ENCODE peak calls at places on chromosomes 1 and 21, in eight cellular contexts. J is aorta; M is thoracic aorta; C is GM12891; R is CD8-positive, alpha-beta memory T cell; B is CD4-positive, CD25-positive, alpha-beta regulatory T cell; Q is activated CD4-positive, alpha-beta T cell treated with anti-CD3 and anti-CD28 coated beads, Interleukin-2, amount 10 ng/mL, durations not matched to agents 7 days and 5 days; U is tibial artery. I is an unnamed sample.
A peak's percentile ranks its signal among the peaks of the same experiment; 100 is the strongest.

GRCh38 chr1:101453844-101454243 is 217.0 kb downstream of the S1PR1 start:
- DNase-seq in J (no peak), M (no peak), C (no peak), R (no peak), B (no peak), Q (no peak), U (no peak), I (no peak)

GRCh38 chr1:47876587-47876963 is 120.6 kb downstream of the TRABD2B start:
- DNase-seq in J (no peak), M (no peak), C (no peak), R (no peak), B (no peak), Q (no peak), U (no peak), I (no peak)

GRCh38 chr1:246176126-246177024 is 330.7 kb downstream of the SMYD3 start:
- DNase-seq in J (no peak), M (no peak), C (no peak), R (no peak), B (no peak), Q (no peak), U (no peak), I (no peak)

GRCh38 chr1:12548279-12549105 is 69.5 kb downstream of the DHRS3 start:
- DNase-seq in J (peak; percentile 58), M (no peak), C (no peak), R (no peak), B (no peak), Q (no peak), U (peak; percentile 67), I (no peak)

GRCh38 chr1:182087304-182087703 is 25.8 kb upstream of the ZNF648 start:
- DNase-seq in J (no peak), M (no peak), C (no peak), R (no peak), B (no peak), Q (peak; percentile 53), U (no peak), I (no peak)

GRCh38 chr1:183379951-183380350 is 38.2 kb downstream of the NMNAT2 start:
- DNase-seq in J (no peak), M (no peak), C (no peak), R (no peak), B (no peak), Q (no peak), U (no peak), I (no peak)

GRCh38 chr1:154751690-154752089 is 118.4 kb downstream of the KCNN3 start:
- DNase-seq in J (no peak), M (no peak), C (no peak), R (no peak), B (no peak), Q (no peak), U (no peak), I (no peak)

GRCh38 chr1:33455537-33456301 is 16.7 kb upstream of the ZSCAN20 start:
- DNase-seq in J (no peak), M (no peak), C (peak; percentile 51), R (peak; percentile 37), B (peak; percentile 11), Q (peak; percentile 70), U (peak; percentile 74), I (peak; percentile 80)

GRCh38 chr21:40393091-40393490 is 453.9 kb downstream of the DSCAM start:
- DNase-seq in J (no peak), M (no peak), C (no peak), R (no peak), B (no peak), Q (no peak), U (no peak), I (no peak)

GRCh38 chr1:47508900-47509488 is 71.2 kb downstream of the FOXD2 start:
- DNase-seq in J (no peak), M (no peak), C (no peak), R (no peak), B (no peak), Q (no peak), U (no peak), I (no peak)

GRCh38 chr1:185739967-185740366 is 5.8 kb downstream of the HMCN1 start:
- DNase-seq in J (no peak), M (no peak), C (no peak), R (no peak), B (no peak), Q (no peak), U (no peak), I (no peak)

GRCh38 chr1:83546863-83547262 is 452.1 kb downstream of the TTLL7 start:
- DNase-seq in J (no peak), M (no peak), C (no peak), R (no peak), B (no peak), Q (no peak), U (no peak), I (no peak)

GRCh38 chr1:224632381-224632871 is 16.3 kb downstream of the CNIH3 start:
- DNase-seq in J (no peak), M (no peak), C (no peak), R (no peak), B (no peak), Q (no peak), U (no peak), I (no peak)

GRCh38 chr21:9760398-9761074 is 760.8 kb upstream of the TPTE start:
- DNase-seq in J (no peak), M (no peak), C (no peak), R (no peak), B (no peak), Q (no peak), U (no peak), I (no peak)

GRCh38 chr1:243230914-243231313 is 24.2 kb downstream of the CEP170 start:
- DNase-seq in J (no peak), M (no peak), C (no peak), R (no peak), B (peak; percentile 10), Q (no peak), U (no peak), I (peak; percentile 15)

GRCh38 chr21:14548751-14549150 is 2.6 kb upstream of the SAMSN1 start:
- DNase-seq in J (no peak), M (no peak), C (no peak), R (no peak), B (no peak), Q (no peak), U (no peak), I (no peak)

GRCh38 chr21:45972716-45973474 is 8.7 kb upstream of the COL6A1 start:
- DNase-seq in J (peak; percentile 89), M (no peak), C (no peak), R (no peak), B (no peak), Q (no peak), U (peak; percentile 82), I (no peak)

GRCh38 chr1:245156736-245157505 is 2.1 kb downstream of the KIF26B start:
- DNase-seq in J (no peak), M (no peak), C (no peak), R (no peak), B (no peak), Q (peak; percentile 6), U (no peak), I (peak; percentile 26)

GRCh38 chr1:7356079-7356478 is 415.0 kb upstream of the VAMP3 start:
- DNase-seq in J (no peak), M (no peak), C (no peak), R (no peak), B (no peak), Q (no peak), U (no peak), I (no peak)

GRCh38 chr1:145751491-145752021 is 32.3 kb downstream of the CD160 start:
- DNase-seq in J (no peak), M (peak; percentile 13), C (no peak), R (no peak), B (no peak), Q (no peak), U (no peak), I (no peak)

GRCh38 chr1:93531193-93531592 is 83.3 kb downstream of the FNBP1L start:
- DNase-seq in J (no peak), M (no peak), C (no peak), R (no peak), B (no peak), Q (no peak), U (no peak), I (no peak)

I was measured in NCI-H526.